ENCODE peak calls at places on chromosomes 12 and 14, in six cellular contexts. J is suprapubic skin; D is astrocyte; Q is brain microvascular endothelial cell; B is GM23248; N is CD8-positive, alpha-beta T cell. Z is an unnamed sample.

GRCh38 chr12:116495260-116495659 is 63.9 kb upstream of the MAP1LC3B2 start:
- DNase-seq in Q (peak), N (no peak), B (peak), J (no peak), D (peak), Z (no peak)

GRCh38 chr14:68794130-68794855 is 1.4 kb upstream of the ZFP36L1 start:
- DNase-seq in J (peak), B (peak), Q (peak), D (peak), N (peak), Z (peak)

GRCh38 chr12:90945070-90945649 is 9.8 kb downstream of the CCER1 start:
- DNase-seq in D (peak), J (no peak), B (peak), N (no peak), Q (peak), Z (no peak)

GRCh38 chr12:108175310-108175709 is 46.2 kb downstream of the WSCD2 start:
- DNase-seq in N (no peak), D (no peak), J (no peak), B (no peak), Q (no peak), Z (no peak)

GRCh38 chr12:92065018-92065499 is 80.6 kb downstream of the BTG1 start:
- DNase-seq in J (no peak), D (peak), N (no peak), B (peak), Q (no peak), Z (no peak)

GRCh38 chr14:65224799-65225198 is 122.5 kb upstream of the MAX start:
- DNase-seq in J (no peak), Q (no peak), B (peak), D (no peak), N (no peak), Z (no peak)

GRCh38 chr12:68140576-68140975 is 19.0 kb downstream of the IFNG start:
- DNase-seq in J (no peak), D (no peak), Q (no peak), N (no peak), B (no peak), Z (no peak)

GRCh38 chr14:38526841-38527501 is 271.1 kb upstream of the CLEC14A start:
- DNase-seq in N (no peak), B (no peak), Q (no peak), D (no peak), J (no peak), Z (no peak)

GRCh38 chr14:105056303-105056831 is 8.9 kb downstream of the GPR132 start:
- DNase-seq in D (no peak), N (no peak), B (no peak), J (no peak), Q (no peak), Z (peak)

GRCh38 chr12:107891967-107892366 is 117.5 kb downstream of the ASCL4 start:
- DNase-seq in J (no peak), Q (no peak), D (no peak), B (peak), N (no peak), Z (no peak)

GRCh38 chr14:103220982-103221641 is 97.9 kb downstream of the TNFAIP2 start:
- DNase-seq in B (no peak), D (no peak), N (no peak), Q (no peak), J (peak), Z (no peak)

GRCh38 chr14:52910597-52910996 is 40.3 kb downstream of the FERMT2 start:
- DNase-seq in J (no peak), Q (no peak), B (peak), D (no peak), N (no peak), Z (no peak)
- H3K27ac ChIP-seq in J (peak), Q (no peak), B (peak), D (no peak), N (no peak), Z (no peak)

DNA sequence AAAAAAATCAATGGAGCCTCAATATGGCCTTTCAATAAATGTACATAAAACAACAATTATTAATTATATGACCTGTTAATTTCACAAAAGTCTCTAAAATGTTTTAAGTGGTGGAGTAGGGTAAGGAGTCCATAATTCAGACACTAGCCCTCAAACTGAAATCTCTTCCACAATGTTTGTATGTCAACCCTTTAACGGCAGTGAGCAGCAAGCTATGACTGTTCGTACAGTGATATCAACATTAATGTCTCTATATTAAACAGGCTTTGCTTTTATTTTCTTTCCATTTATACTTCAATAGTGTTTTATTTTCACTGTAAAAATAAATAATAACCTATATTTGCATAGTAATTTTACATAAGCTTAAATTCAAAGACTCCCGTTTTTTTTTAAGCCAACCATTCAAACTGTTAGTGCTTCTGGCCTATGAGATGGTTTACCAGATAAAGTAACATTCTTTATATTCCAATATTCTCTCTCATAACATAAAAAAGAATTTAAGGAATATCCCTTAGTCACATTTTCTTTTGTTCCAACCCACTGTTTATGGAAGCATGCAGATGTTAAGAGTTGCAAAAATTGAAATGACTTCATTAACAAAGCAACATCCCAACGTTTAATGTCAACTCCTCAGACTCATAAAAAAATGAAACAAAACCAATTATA is 2.4 kb downstream of the CDK17 start:
- DNase-seq in Q (no peak), N (no peak), J (no peak), B (peak), D (peak), Z (no peak)
- H3K27ac ChIP-seq in Q (peak), N (no peak), J (peak), B (peak), D (peak), Z (peak)

DNA sequence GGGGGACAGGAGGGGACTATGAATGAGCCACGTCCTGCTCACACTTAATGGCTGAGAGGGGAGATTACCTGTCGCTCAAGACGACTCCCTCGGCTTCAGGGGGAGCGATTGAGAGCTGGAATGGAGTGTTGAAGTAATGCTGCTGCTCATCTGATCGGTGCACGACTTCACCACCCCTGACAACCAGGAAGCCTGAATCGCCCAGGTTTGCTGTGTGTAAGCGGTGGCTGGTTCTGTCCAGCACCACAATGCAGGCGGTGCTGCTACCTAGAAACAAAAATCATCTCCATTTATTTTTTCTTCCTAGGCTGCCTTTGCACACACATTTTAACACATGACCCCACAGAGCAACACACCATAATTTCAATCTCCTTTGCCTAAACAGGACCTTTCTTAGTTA is 37.3 kb downstream of the PPTC7 start:
- DNase-seq in Q (no peak), N (no peak), B (peak), D (no peak), J (no peak), Z (no peak)
- H3K27ac ChIP-seq in Q (peak), N (no peak), B (peak), D (peak), J (peak), Z (no peak)

DNA sequence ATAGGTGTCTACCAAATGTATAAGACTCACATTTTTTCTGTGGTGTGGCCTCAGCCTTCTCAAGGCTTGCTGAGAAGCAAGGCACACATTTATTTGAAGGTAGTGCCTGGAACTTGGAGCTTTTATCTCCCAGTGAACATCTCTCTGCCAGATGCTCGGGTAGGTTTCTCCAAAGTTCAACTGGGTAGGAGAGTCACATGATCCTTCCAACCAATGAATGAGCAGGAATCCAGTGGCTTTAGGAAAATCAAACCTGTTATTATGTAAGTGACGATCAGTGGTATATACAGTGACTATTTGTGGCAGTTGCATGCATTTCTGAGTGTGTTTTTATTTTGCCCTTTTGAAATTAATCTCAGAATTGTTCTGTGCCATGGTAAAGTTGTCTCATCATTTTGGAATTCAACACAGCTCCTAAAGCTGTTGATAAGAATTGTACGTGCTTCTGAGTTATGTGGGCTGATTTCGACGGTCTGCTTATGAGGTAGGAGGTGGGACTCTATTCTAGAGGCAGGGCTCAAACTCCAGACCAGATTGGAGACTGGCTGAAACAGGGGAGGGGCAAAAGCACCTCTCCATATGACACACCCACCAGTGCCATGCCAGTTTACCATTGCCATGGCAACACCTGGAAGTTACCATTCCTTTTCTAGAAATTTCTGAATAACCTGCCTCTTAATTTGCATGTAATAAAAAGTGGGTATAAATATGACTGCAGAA is 57.6 kb downstream of the EID3 start:
- DNase-seq in N (no peak), D (peak), J (no peak), B (no peak), Q (peak), Z (no peak)
- H3K27ac ChIP-seq in N (no peak), D (no peak), J (no peak), B (no peak), Q (no peak), Z (no peak)

DNA sequence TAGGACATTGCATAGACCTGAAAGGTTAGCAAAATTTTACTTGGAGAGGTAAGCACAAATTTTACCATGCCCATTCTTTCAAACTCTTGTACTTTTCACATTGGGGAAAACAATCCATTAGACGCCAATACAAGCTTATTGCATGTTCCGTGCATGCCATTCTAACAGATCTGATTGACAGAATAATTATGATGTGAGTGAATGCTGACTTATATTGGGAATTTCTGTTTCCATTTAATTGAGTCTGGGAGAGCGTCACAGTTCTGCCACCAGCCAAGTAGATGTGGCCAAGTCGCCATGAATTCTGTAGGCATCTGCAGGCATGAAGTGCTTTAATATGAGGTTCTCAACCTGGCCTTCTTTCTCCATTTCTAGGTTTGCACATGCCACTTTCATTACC is 1097.4 kb downstream of the VRK1 start:
- DNase-seq in Q (no peak), D (no peak), B (no peak), N (no peak), J (no peak), Z (no peak)
- H3K27ac ChIP-seq in Q (no peak), D (no peak), B (no peak), N (no peak), J (no peak), Z (no peak)

GRCh38 chr12:54160050-54160449 is 28.7 kb downstream of the SMUG1 start:
- DNase-seq in N (no peak), B (no peak), J (no peak), Q (no peak), D (no peak), Z (no peak)
- H3K27ac ChIP-seq in N (no peak), B (no peak), J (no peak), Q (no peak), D (no peak), Z (no peak)

GRCh38 chr14:75267141-75267601 is 11.5 kb upstream of the FOS start:
- DNase-seq in D (peak), Q (peak), N (no peak), B (peak), J (peak), Z (no peak)
- H3K27ac ChIP-seq in D (peak), Q (peak), N (no peak), B (peak), J (peak), Z (peak)

GRCh38 chr12:6093764-6094163 is 30.7 kb downstream of the VWF start:
- DNase-seq in B (peak), J (peak), Q (no peak), N (no peak), D (no peak), Z (peak)
- H3K27ac ChIP-seq in B (peak), J (peak), Q (peak), N (no peak), D (peak), Z (peak)